ENCODE peak calls at places on chromosomes 13 and 19, in four cellular contexts. D, Y, B and T are unnamed samples.

GRCh38 chr13:73870970-73871935 is 263.0 kb downstream of the KLF12 start:
- DNase-seq in D (no peak), Y (peak), B (no peak), T (no peak)

GRCh38 chr13:28337196-28338045 is 157.5 kb downstream of the FLT1 start:
- DNase-seq in D (no peak), Y (peak), B (no peak), T (no peak)

GRCh38 chr19:55959996-55960675 is 12.5 kb downstream of the NLRP8 start:
- DNase-seq in D (no peak), Y (no peak), B (no peak), T (no peak)

GRCh38 chr19:21084343-21084742 is 2.3 kb downstream of the ZNF714 start:
- DNase-seq in D (no peak), Y (peak), B (no peak), T (no peak)

GRCh38 chr13:79382545-79383275 is 23.3 kb downstream of the RBM26 start:
- DNase-seq in D (no peak), Y (no peak), B (no peak), T (no peak)

GRCh38 chr13:48403151-48403631 is 9.7 kb downstream of the LPAR6 start:
- DNase-seq in D (no peak), Y (peak), B (no peak), T (no peak)

GRCh38 chr19:20912973-20913372 is 10.1 kb upstream of the ZNF85 start:
- DNase-seq in D (no peak), Y (no peak), B (no peak), T (no peak)

GRCh38 chr13:48303331-48304131 is at the start of gene RB1:
- DNase-seq in D (peak), Y (peak), B (peak), T (peak)

GRCh38 chr13:20993661-20994440 is 67.5 kb downstream of the LATS2 start:
- DNase-seq in D (no peak), Y (peak), B (no peak), T (no peak)

GRCh38 chr19:22532388-22533310 is 101.5 kb upstream of the ZNF492 start:
- DNase-seq in D (no peak), Y (peak), B (no peak), T (no peak)

GRCh38 chr19:38362076-38362945 is 12.1 kb upstream of the PSMD8 start:
- DNase-seq in D (peak), Y (peak), B (peak), T (no peak)

GRCh38 chr13:26051231-26052135 is at the start of gene SHISA2:
- DNase-seq in D (peak), Y (peak), B (no peak), T (no peak)

GRCh38 chr19:38793186-38793585 is 4.2 kb downstream of the LGALS7B start:
- DNase-seq in D (no peak), Y (peak), B (no peak), T (no peak)

GRCh38 chr13:92530364-92530763 is 696.2 kb upstream of the GPC6 start:
- DNase-seq in D (no peak), Y (peak), B (no peak), T (no peak)

GRCh38 chr19:38148337-38148736 is 75.7 kb downstream of the DPF1 start:
- DNase-seq in D (no peak), Y (no peak), B (no peak), T (no peak)

GRCh38 chr13:73991884-73992283 is 142.3 kb downstream of the KLF12 start:
- DNase-seq in D (no peak), Y (no peak), B (no peak), T (no peak)

GRCh38 chr13:20940083-20940482 is 37.5 kb upstream of the XPO4 start:
- DNase-seq in D (no peak), Y (peak), B (no peak), T (peak)

GRCh38 chr19:33297401-33298145 is 4.8 kb downstream of the CEBPA start:
- DNase-seq in D (no peak), Y (no peak), B (no peak), T (no peak)

GRCh38 chr13:93847162-93847561 is 620.6 kb downstream of the GPC6 start:
- DNase-seq in D (no peak), Y (peak), B (no peak), T (no peak)

GRCh38 chr19:36997152-36997842 is 80.9 kb upstream of the ZNF420 start:
- DNase-seq in D (no peak), Y (no peak), B (no peak), T (no peak)

GRCh38 chr13:29543230-29544215 is 52.0 kb downstream of the SLC7A1 start:
- DNase-seq in D (no peak), Y (peak), B (no peak), T (no peak)

GRCh38 chr19:57321164-57321563 is 892 bp downstream of the ZNF543 start:
- DNase-seq in D (no peak), Y (no peak), B (no peak), T (no peak)

GRCh38 chr19:5103061-5103701 is 134.3 kb downstream of the KDM4B start:
- DNase-seq in D (no peak), Y (peak), B (no peak), T (peak)

GRCh38 chr19:23254141-23254910 is 4.1 kb upstream of the ZNF724 start:
- DNase-seq in D (no peak), Y (no peak), B (no peak), T (no peak)

GRCh38 chr19:35357867-35358573 is at the start of gene FFAR3:
- DNase-seq in D (no peak), Y (peak), B (no peak), T (no peak)

GRCh38 chr19:19051478-19052213 is 12.1 kb upstream of the SLC25A42 start:
- DNase-seq in D (no peak), Y (no peak), B (no peak), T (no peak)

GRCh38 chr19:1396019-1396767 is 5.1 kb downstream of the GAMT start:
- DNase-seq in D (no peak), Y (no peak), B (no peak), T (no peak)

GRCh38 chr19:29679598-29680210 is 14.4 kb downstream of the PLEKHF1 start:
- DNase-seq in D (no peak), Y (no peak), B (no peak), T (no peak)

GRCh38 chr19:29680937-29681336 is 15.7 kb downstream of the PLEKHF1 start:
- DNase-seq in D (no peak), Y (no peak), B (no peak), T (no peak)

GRCh38 chr19:29681422-29682235 is 16.4 kb downstream of the PLEKHF1 start:
- DNase-seq in D (no peak), Y (peak), B (no peak), T (no peak)

GRCh38 chr19:29678484-29679106 is 13.3 kb downstream of the PLEKHF1 start:
- DNase-seq in D (no peak), Y (no peak), B (no peak), T (no peak)

DNA sequence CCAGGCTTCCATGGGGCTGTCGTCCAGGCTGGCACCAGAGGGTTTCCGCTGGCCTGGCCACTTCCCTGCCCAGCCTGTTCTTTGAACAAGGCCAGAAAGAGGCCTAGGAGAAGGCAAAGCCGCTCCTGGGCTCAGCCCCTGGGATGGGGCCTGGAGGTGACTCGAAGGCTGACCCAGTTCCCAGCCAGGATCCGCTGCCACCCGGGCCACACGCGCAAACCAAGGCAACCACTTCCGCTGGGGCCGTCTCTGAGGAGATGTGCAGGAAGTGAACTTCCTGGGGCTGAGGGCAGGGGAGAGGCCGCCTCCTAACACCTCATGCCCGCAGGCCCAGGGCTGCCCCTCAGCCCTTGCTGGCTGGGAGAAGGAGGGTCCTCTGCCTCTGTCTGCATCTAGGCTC is 15.2 kb downstream of the PLEKHF1 start:
- DNase-seq in D (no peak), Y (no peak), B (peak), T (no peak)
- H3K27ac ChIP-seq in D (no peak), Y (no peak), B (peak), T (no peak)

DNA sequence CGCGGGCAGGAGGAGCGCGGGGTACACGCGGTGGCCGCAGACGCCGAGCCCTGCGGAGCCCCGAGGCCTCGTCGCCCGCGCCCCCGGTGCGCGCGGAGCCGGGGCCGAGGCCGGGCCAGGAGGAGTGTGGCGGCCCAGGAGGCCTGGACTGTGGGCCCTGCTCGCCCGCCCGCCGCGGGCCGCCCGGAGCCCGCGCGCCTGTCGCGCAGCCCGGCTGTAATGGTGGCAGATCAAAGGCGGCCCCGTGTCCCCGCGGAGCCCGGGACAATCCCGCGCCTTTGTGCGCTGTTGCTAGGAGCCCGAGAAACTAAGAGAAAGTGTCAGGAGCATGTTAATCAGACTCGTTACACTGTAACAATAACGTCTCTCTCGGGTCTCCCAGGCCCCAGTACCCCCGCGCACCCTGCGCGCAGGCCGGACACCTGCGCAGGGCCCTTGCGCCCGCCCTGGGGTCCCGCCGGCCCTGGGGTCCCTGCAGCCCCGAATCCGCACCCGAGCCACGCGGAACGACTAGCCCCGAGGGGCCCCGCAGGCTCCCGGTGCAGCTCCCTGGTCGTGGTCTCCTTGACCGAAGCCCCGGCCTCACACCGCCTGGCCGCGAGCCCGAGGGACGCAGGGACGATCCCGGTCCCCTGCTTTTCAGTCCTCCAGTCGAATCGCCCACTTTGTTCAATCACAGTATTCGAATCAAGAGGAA is 75.4 kb downstream of the ZIC5 start:
- DNase-seq in D (peak), Y (no peak), B (no peak), T (no peak)
- H3K4me3 ChIP-seq in D (no peak), Y (no peak), B (peak), T (no peak)

GRCh38 chr19:39845172-39845571 is 1.0 kb downstream of the FBL start:
- DNase-seq in D (no peak), Y (no peak), B (no peak), T (no peak)
- H3K27ac ChIP-seq in D (no peak), Y (no peak), B (peak), T (no peak)

DNA sequence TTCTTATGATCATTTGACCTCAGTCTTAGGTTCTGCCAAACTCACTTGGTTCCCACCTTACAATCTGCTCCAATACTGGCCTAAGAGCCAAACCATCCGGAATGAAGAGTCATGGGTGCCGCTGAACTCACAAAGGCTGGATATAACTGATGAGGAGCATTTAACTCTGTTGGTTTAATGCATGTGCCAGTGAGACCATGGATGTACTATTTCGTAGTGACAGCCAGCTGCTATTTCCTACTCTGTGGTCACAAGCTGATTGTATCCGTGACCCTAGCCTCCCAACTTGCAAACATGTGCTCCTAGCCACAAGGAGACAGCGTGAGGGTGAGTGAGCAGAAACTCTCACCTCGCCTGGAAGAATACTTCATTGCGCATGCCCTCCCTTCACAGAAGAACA is 67.0 kb upstream of the RAP2A start:
- DNase-seq in D (peak), Y (peak), B (no peak), T (no peak)
- H3K4me3 ChIP-seq in D (no peak), Y (no peak), B (no peak), T (no peak)

DNA sequence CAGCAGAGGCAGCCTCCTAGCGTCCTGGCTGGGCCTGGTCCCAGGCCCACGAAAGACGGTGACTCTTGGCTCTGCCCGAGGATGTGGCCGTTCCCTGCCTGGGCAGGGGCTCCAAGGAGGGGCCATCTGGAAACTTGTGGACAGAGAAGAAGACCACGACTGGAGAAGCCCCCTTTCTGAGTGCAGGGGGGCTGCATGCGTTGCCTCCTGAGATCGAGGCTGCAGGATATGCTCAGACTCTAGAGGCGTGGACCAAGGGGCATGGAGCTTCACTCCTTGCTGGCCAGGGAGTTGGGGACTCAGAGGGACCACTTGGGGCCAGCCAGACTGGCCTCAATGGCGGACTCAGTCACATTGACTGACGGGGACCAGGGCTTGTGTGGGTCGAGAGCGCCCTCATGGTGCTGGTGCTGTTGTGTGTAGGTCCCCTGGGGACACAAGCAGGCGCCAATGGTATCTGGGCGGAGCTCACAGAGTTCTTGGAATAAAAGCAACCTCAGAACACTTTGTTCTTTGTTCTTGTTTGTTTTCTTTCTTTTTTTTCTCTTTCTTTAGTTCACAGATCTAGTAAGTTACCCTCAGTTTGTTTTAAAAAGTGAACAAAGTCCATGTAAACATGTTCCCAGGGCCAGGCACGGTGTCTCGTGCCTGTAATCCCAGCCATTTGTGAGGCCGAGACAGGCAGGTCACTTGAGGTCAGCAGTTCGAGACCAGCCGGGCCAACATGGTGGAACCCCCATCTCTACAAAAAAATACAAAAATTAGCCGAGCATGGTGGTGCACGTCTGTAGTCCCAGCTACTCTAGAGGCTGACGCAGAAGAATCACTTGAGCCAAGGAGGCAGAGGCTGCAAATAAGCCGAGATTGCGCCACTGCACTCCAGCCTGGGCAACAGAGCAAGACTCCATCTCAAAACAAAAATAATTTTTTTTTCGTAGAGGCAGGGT is 10.2 kb downstream of the ANGPTL4 start:
- DNase-seq in D (no peak), Y (peak), B (no peak), T (no peak)
- H3K27ac ChIP-seq in D (no peak), Y (no peak), B (no peak), T (peak)

DNA sequence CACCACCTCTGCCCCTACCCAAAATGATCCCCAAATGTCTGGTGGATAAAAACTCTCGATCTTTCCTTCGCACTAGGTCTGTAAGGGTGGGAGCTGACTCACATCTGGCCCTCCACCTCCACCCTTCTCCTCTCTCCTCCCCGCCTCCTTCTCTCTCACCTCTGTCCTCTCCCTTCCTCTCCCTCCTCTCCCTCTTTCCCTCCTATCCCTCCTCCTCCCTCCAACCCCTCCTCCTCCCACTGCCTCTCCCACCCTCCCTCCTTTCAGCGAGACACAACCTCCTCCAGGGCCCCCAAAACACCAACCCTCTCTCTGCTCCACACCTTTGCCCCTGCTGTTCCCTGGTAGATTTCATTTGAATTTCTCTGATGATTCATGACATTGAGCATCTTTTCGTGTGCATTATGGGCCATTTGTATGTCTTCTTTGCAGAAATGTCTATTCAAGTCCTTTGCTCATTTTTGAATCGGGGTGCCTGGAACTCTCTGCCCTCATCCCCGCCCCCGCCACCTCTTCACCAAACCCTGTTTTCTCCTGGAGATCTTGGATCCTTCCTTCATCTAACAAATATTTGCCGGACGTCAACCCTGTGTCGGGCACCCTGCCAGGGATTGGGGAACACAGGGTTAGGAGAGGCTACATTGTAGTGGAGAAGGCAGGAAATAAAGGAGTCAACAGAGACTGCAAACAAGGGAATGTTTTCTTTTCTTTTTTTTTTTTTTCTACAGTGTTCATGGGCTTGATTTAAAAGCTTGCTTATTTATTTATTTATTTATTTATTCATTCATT is 25.4 kb upstream of the SLC1A5 start:
- DNase-seq in D (no peak), Y (peak), B (no peak), T (no peak)
- H3K4me3 ChIP-seq in D (no peak), Y (no peak), B (no peak), T (no peak)

GRCh38 chr19:46367434-46367833 is 20.5 kb downstream of the PPP5C start:
- DNase-seq in D (no peak), Y (no peak), B (no peak), T (no peak)

GRCh38 chr19:46368116-46368515 is 21.2 kb downstream of the PPP5C start:
- DNase-seq in D (no peak), Y (no peak), B (no peak), T (no peak)

GRCh38 chr19:46366620-46367277 is 19.9 kb downstream of the PPP5C start:
- DNase-seq in D (no peak), Y (no peak), B (no peak), T (no peak)

GRCh38 chr19:46371371-46371901 is 24.5 kb downstream of the PPP5C start:
- DNase-seq in D (no peak), Y (no peak), B (no peak), T (no peak)

GRCh38 chr19:46369817-46370216 is 22.9 kb downstream of the PPP5C start:
- DNase-seq in D (no peak), Y (no peak), B (no peak), T (no peak)
- H3K27ac ChIP-seq in D (no peak), Y (no peak), B (no peak), T (no peak)

GRCh38 chr19:50512112-50512998 is 1.4 kb downstream of the ASPDH start:
- DNase-seq in D (no peak), Y (no peak), B (no peak), T (no peak)
- H3K4me3 ChIP-seq in D (no peak), Y (no peak), B (peak), T (peak)